ENCODE peak calls at places on chromosomes 16 and 17, in six cellular contexts. E is IMR-90, H is K562, U is GM12878, C is HepG2, X is H1. B is an unnamed sample.

GRCh38 chr16:12089492-12090161 is 113.1 kb downstream of the SNX29 start:
- DNase-seq in E (peak; percentile 81), H (peak; percentile 54), U (no peak), C (peak; percentile 48), X (peak; percentile 66), B (no peak)

GRCh38 chr17:45431531-45432404 is 902 bp downstream of the ARHGAP27 start:
- DNase-seq in E (peak; percentile 31), H (peak; percentile 89), U (no peak), C (peak; percentile 76), X (peak; percentile 95), B (peak; percentile 92)

GRCh38 chr16:66751992-66752322 is 548 bp upstream of the DYNC1LI2 start:
- DNase-seq in E (no peak), H (no peak), U (no peak), C (no peak), X (no peak), B (no peak)

GRCh38 chr17:27242951-27243350 is 51.0 kb upstream of the WSB1 start:
- DNase-seq in E (no peak), H (no peak), U (no peak), C (no peak), X (no peak), B (no peak)

GRCh38 chr17:7548585-7549400 is at the start of gene TNFSF12:
- DNase-seq in E (peak; percentile 7), H (peak; percentile 65), U (no peak), C (no peak), X (peak; percentile 73), B (peak; percentile 92)

GRCh38 chr17:144936-145670 is 7.7 kb downstream of the SCGB1C2 start:
- DNase-seq in E (no peak), H (no peak), U (no peak), C (no peak), X (peak; percentile 41), B (no peak)

GRCh38 chr17:81804559-81805399 is 829 bp downstream of the GCGR start:
- DNase-seq in E (no peak), H (no peak), U (no peak), C (no peak), X (peak; percentile 69), B (no peak)

GRCh38 chr16:73384561-73384960 is 336.6 kb upstream of the ZFHX3 start:
- DNase-seq in E (no peak), H (no peak), U (no peak), C (no peak), X (no peak), B (no peak)

GRCh38 chr16:70396209-70396904 is 42.5 kb downstream of the ST3GAL2 start:
- DNase-seq in E (peak; percentile 42), H (peak; percentile 89), U (no peak), C (no peak), X (no peak), B (peak; percentile 91)

GRCh38 chr17:10117581-10118001 is 80.8 kb downstream of the GAS7 start:
- DNase-seq in E (peak; percentile 26), H (no peak), U (peak; percentile 20), C (peak; percentile 9), X (no peak), B (no peak)

GRCh38 chr16:12898556-12898955 is 2.8 kb upstream of the SHISA9 start:
- DNase-seq in E (no peak), H (no peak), U (no peak), C (no peak), X (no peak), B (no peak)

GRCh38 chr17:32267690-32268205 is 2.1 kb downstream of the RHBDL3 start:
- DNase-seq in E (no peak), H (no peak), U (no peak), C (no peak), X (peak; percentile 56), B (no peak)

GRCh38 chr16:19173649-19174383 is 5.8 kb downstream of the SYT17 start:
- DNase-seq in E (no peak), H (no peak), U (no peak), C (no peak), X (no peak), B (no peak)

GRCh38 chr16:80023865-80024264 is 423.3 kb upstream of the MAF start:
- DNase-seq in E (peak; percentile 3), H (no peak), U (no peak), C (peak; percentile 9), X (no peak), B (no peak)

GRCh38 chr16:66199189-66199588 is 167.3 kb upstream of the CDH5 start:
- DNase-seq in E (peak; percentile 28), H (no peak), U (no peak), C (no peak), X (no peak), B (no peak)

GRCh38 chr17:82985973-82986372 is 93.4 kb upstream of the METRNL start:
- DNase-seq in E (peak; percentile 46), H (no peak), U (no peak), C (no peak), X (no peak), B (peak; percentile 78)

GRCh38 chr16:89905511-89906140 is 13.0 kb upstream of the MC1R start:
- DNase-seq in E (no peak), H (no peak), U (no peak), C (no peak), X (no peak), B (no peak)

GRCh38 chr16:89908236-89908635 is 10.4 kb upstream of the MC1R start:
- DNase-seq in E (no peak), H (no peak), U (no peak), C (no peak), X (no peak), B (no peak)

GRCh38 chr16:89904606-89905510 is 13.8 kb upstream of the MC1R start:
- DNase-seq in E (no peak), H (no peak), U (no peak), C (no peak), X (no peak), B (no peak)

GRCh38 chr16:89906141-89907025 is 12.3 kb upstream of the MC1R start:
- DNase-seq in E (no peak), H (no peak), U (no peak), C (no peak), X (no peak), B (no peak)

GRCh38 chr16:89907055-89907814 is 11.4 kb upstream of the MC1R start:
- DNase-seq in E (no peak), H (no peak), U (no peak), C (no peak), X (no peak), B (no peak)
- H4K20me1 ChIP-seq in E (peaks cover 10% of the 10 kb centered on the region), H (no peaks in the 10 kb centered on the region), U (no peaks in the 10 kb centered on the region), C (no peaks in the 10 kb centered on the region), X (no peaks in the 10 kb centered on the region), B (no peaks in the 10 kb centered on the region)

GRCh38 chr16:87855852-87856715 is 13.2 kb downstream of the SLC7A5 start:
- DNase-seq in E (peak; percentile 56), H (peak; percentile 45), U (no peak), C (peak; percentile 83), X (no peak), B (peak; percentile 75)
- TF ChIP-seq RFX5 in E (no peak), H (no peak), U (no peak), C (no peak), X (no peak), B (no peak)

GRCh38 chr17:2777242-2777867 is 18.9 kb upstream of the RAP1GAP2 start:
- DNase-seq in E (no peak), H (no peak), U (no peak), C (no peak), X (peak; percentile 73), B (no peak)
- H3K4me3 ChIP-seq in E (no peak overlapping the region), H (no peak overlapping the region), U (no peak overlapping the region), C (peak overlapping the region; percentile 72), X (peak overlapping the region; percentile 86), B (peak overlapping the region; percentile 44)

DNA sequence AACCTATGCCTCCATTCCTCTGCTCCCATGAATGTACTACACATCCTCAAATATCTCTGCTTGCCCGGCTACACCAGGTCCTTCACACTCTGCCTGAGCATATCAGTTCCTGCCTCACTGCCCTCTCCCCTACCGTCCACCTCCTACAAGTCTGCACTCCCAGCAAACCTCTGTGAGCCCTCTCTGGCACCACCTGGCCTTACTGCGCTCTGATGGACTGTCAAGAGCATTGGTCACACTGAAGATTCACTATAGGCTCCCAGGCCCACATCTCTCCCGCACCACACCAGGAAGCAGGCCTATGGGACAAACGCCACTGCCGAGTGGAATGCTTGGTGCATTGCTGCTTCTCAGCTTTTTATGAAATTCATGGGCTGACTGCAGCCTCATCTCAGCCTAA is 8.9 kb downstream of the GINS2 start:
- DNase-seq in E (no peak), H (no peak), U (no peak), C (no peak), X (no peak), B (no peak)
- H4K20me1 ChIP-seq in E (peaks cover 9% of the 10 kb centered on the region), H (peaks cover 14% of the 10 kb centered on the region), U (peaks cover 2% of the 10 kb centered on the region), C (no peaks in the 10 kb centered on the region), X (peaks cover 3% of the 10 kb centered on the region), B (no peaks in the 10 kb centered on the region)

DNA sequence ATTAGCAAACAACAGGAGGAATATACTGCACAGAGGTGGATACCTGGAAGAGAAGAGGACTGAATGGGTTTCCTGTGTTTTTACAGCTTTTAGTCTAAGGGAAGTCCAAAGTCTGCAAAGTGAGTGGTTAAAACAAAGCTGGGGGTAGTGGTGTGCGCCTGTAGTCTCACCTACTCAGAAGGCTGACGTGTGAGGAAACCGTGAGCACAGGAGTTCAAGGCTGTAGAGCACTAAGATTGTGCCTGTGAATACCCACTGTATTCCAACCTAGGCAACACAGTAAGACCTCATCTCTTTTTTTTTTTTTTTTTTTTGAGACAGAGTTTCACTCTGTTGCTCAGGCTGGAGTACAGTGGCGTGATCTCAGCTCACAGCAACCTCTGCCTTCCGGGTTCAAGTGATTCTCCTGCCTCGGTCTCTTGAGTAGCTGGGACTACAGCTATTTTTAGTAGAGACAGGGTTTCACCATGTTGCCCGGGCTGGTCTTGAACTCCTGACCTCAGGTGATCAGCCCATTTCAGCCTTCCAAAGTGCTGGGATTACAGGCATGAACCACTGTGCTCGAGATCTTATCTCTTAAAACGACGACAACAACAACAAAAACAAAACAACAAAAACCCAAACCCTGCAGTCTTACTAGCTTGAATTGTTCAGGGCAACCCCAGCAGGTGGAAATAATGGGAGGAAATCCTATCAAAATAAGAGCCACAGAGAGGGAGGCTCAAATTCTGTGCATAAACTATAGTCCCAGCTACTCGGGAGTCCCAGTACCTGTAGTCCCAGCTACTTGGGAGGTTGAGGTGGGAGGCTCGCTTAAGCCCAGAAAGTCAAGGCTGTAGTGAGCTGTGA is 16.7 kb upstream of the ATP6V0A1 start:
- DNase-seq in E (no peak), H (no peak), U (no peak), C (peak; percentile 89), X (no peak), B (no peak)
- TF ChIP-seq RFX5 in E (no peak), H (no peak), U (no peak), C (no peak), X (no peak), B (no peak)

GRCh38 chr16:68737730-68738590 is 868 bp downstream of the CDH1 start:
- DNase-seq in E (no peak), H (no peak), U (no peak), C (no peak), X (peak; percentile 74), B (peak; percentile 64)
- H3K4me3 ChIP-seq in E (no peak overlapping the region), H (no peak overlapping the region), U (no peak overlapping the region), C (peak overlapping the region; percentile 60), X (peak overlapping the region; percentile 90), B (peak overlapping the region; percentile 33)

GRCh38 chr16:84004442-84004841 is 36.4 kb downstream of the NECAB2 start:
- DNase-seq in E (no peak), H (no peak), U (no peak), C (no peak), X (no peak), B (no peak)
- H4K20me1 ChIP-seq in E (no peaks in the 10 kb centered on the region), H (peaks cover 9% of the 10 kb centered on the region), U (no peaks in the 10 kb centered on the region), C (no peaks in the 10 kb centered on the region), X (no peaks in the 10 kb centered on the region), B (no peaks in the 10 kb centered on the region)

B was measured in SK-N-SH.